ENCODE peak calls at places on chromosomes 16 and 17, in six cellular contexts. X is heart left ventricle, M is fibroblast of lung, Y is pancreas, I is stomach, Z is heart right ventricle. D is an unnamed sample.

GRCh38 chr17:1793447-1793806 is 31.6 kb downstream of the SERPINF1 start:
- DNase-seq in Y (no peak), I (no peak), Z (no peak), X (no peak), M (no peak), D (no peak)

GRCh38 chr17:35432176-35433074 is at the start of gene SLFN12:
- DNase-seq in I (peak), Z (peak), M (peak), Y (no peak), X (no peak), D (no peak)

GRCh38 chr16:18800674-18801196 is 614 bp downstream of the ARL6IP1 start:
- DNase-seq in M (no peak), X (no peak), Y (no peak), Z (no peak), I (no peak), D (no peak)

GRCh38 chr17:56821847-56822534 is 11.7 kb downstream of the C17orf67 start:
- DNase-seq in M (no peak), I (no peak), Y (no peak), X (no peak), Z (no peak), D (no peak)

GRCh38 chr17:77749316-77749715 is 209.2 kb upstream of the TNRC6C start:
- DNase-seq in M (no peak), Z (no peak), X (no peak), Y (no peak), I (no peak), D (no peak)

GRCh38 chr16:64718481-64718880 is 403.4 kb downstream of the CDH11 start:
- DNase-seq in X (no peak), I (no peak), Z (no peak), M (no peak), Y (no peak), D (no peak)

GRCh38 chr16:88338111-88338510 is 44.6 kb upstream of the ZNF469 start:
- DNase-seq in M (no peak), Y (peak), I (no peak), X (peak), Z (no peak), D (no peak)

GRCh38 chr17:34654276-34654675 is 74.9 kb downstream of the TMEM132E start:
- DNase-seq in I (no peak), Z (no peak), X (no peak), Y (no peak), M (no peak), D (no peak)

GRCh38 chr16:81204794-81205680 is 33.5 kb upstream of the BCO1 start:
- DNase-seq in M (peak), I (peak), Z (peak), X (no peak), Y (no peak), D (no peak)

GRCh38 chr17:6755731-6756184 is at the start of gene XAF1:
- DNase-seq in M (peak), X (peak), Y (no peak), Z (peak), I (peak), D (no peak)

GRCh38 chr16:29900888-29901606 is 759 bp downstream of the ASPHD1 start:
- DNase-seq in X (no peak), Y (peak), I (peak), M (no peak), Z (no peak), D (no peak)

GRCh38 chr17:8192070-8192815 is 2.3 kb upstream of the BORCS6 start:
- DNase-seq in I (peak), X (no peak), Z (peak), Y (peak), M (peak), D (no peak)

GRCh38 chr16:81629032-81629802 is 149.9 kb upstream of the PLCG2 start:
- DNase-seq in Z (no peak), X (peak), M (no peak), I (no peak), Y (no peak), D (no peak)

GRCh38 chr16:82476786-82477185 is 150.0 kb upstream of the CDH13 start:
- DNase-seq in I (no peak), X (no peak), Z (no peak), Y (no peak), M (no peak), D (no peak)

GRCh38 chr16:4945560-4946502 is 8.9 kb upstream of the PPL start:
- DNase-seq in X (no peak), I (no peak), Y (peak), M (peak), Z (no peak), D (no peak)

GRCh38 chr17:67546578-67547527 is 169.8 kb downstream of the PITPNC1 start:
- DNase-seq in Z (peak), I (peak), M (peak), X (peak), Y (peak), D (no peak)

GRCh38 chr17:80006339-80006720 is 29.3 kb downstream of the TBC1D16 start:
- DNase-seq in X (no peak), Z (no peak), Y (peak), I (no peak), M (no peak), D (no peak)

GRCh38 chr16:68369697-68370096 is 58.9 kb downstream of the PRMT7 start:
- DNase-seq in Y (peak), Z (no peak), I (no peak), X (peak), M (no peak), D (no peak)

GRCh38 chr17:77635176-77635575 is 323.3 kb upstream of the TNRC6C start:
- DNase-seq in Z (no peak), I (no peak), M (no peak), Y (no peak), X (no peak), D (no peak)

GRCh38 chr17:41814195-41814594 is 1.4 kb downstream of the FKBP10 start:
- DNase-seq in Z (no peak), M (peak), X (no peak), Y (no peak), I (no peak), D (no peak)

GRCh38 chr17:72060084-72060483 is 60.7 kb upstream of the SOX9 start:
- DNase-seq in M (no peak), Z (no peak), Y (no peak), I (no peak), X (no peak), D (no peak)

GRCh38 chr17:61574542-61575351 is 16.3 kb downstream of the NACA2 start:
- DNase-seq in M (peak), Z (no peak), X (no peak), I (no peak), Y (no peak), D (peak)

GRCh38 chr16:66481081-66481942 is 54.2 kb downstream of the BEAN1 start:
- DNase-seq in M (no peak), Z (peak), X (no peak), Y (no peak), I (no peak), D (no peak)

GRCh38 chr17:27622914-27623313 is 8.1 kb upstream of the LGALS9 start:
- DNase-seq in Z (no peak), X (no peak), I (no peak), M (no peak), Y (no peak), D (no peak)

GRCh38 chr17:74527081-74527480 is 4.2 kb downstream of the CD300LB start:
- DNase-seq in X (no peak), I (no peak), Y (no peak), M (no peak), Z (no peak), D (no peak)

GRCh38 chr16:63684702-63685101 is 1437.2 kb downstream of the CDH11 start:
- DNase-seq in M (no peak), X (no peak), Z (no peak), Y (no peak), I (no peak), D (no peak)

GRCh38 chr17:7972131-7972785 is 30.2 kb upstream of the GUCY2D start:
- DNase-seq in Z (no peak), I (no peak), X (no peak), M (peak), Y (no peak), D (no peak)

GRCh38 chr17:18009609-18010420 is 29.2 kb downstream of the ATPAF2 start:
- DNase-seq in I (no peak), Y (no peak), Z (peak), X (no peak), M (no peak), D (no peak)

GRCh38 chr17:72315514-72315913 is 194.7 kb downstream of the SOX9 start:
- DNase-seq in Z (no peak), Y (no peak), I (no peak), X (no peak), M (no peak), D (no peak)

GRCh38 chr16:71882505-71883192 is 1.3 kb downstream of the ZNF821 start:
- DNase-seq in Y (no peak), Z (peak), I (peak), M (peak), X (no peak), D (peak)

GRCh38 chr17:68048996-68049395 is 13.5 kb downstream of the KPNA2 start:
- DNase-seq in I (no peak), M (no peak), Z (no peak), X (no peak), Y (no peak), D (no peak)

DNA sequence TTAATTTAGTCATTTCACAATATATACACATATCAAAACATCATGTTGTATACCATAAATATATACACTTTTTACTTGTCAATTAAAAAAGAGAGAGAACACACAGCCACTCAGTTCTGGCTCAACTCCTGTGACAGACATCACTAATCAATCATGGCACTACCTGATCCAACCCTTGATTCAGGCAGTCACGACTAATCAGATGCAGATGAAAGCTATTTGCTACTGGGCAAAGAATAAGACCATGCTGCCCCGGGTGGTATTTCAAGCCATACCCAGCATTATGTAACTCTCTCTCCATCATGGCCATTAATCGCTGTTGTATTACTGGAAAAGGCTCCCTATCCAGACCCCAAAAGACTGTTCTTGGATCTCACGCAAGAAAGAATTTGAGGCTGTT is 345.7 kb downstream of the HAPSTR1 start:
- DNase-seq in M (no peak), X (no peak), I (no peak), Y (no peak), Z (no peak), D (peak)
- H3K4me3 ChIP-seq in M (no peak), X (no peak), I (no peak), Y (no peak), Z (no peak), D (peak)

GRCh38 chr17:38395090-38395489 is 33.2 kb upstream of the ARHGAP23 start:
- DNase-seq in I (no peak), Z (no peak), M (no peak), X (no peak), Y (no peak), D (no peak)
- TF ChIP-seq CTCF in I (no peak), Z (no peak), M (no peak), X (no peak), Y (no peak), D (no peak)

GRCh38 chr17:78819402-78819801 is 21.2 kb downstream of the USP36 start:
- DNase-seq in M (no peak), Z (no peak), Y (no peak), X (no peak), I (no peak), D (no peak)

GRCh38 chr17:78822552-78822951 is 18.1 kb downstream of the USP36 start:
- DNase-seq in Y (no peak), X (no peak), M (peak), Z (no peak), I (no peak), D (no peak)

GRCh38 chr17:78820122-78820792 is 20.4 kb downstream of the USP36 start:
- DNase-seq in M (no peak), I (no peak), X (no peak), Y (no peak), Z (no peak), D (no peak)

GRCh38 chr17:78821961-78822360 is 18.7 kb downstream of the USP36 start:
- DNase-seq in X (no peak), Y (no peak), M (peak), Z (no peak), I (no peak), D (no peak)

GRCh38 chr17:78820841-78821240 is 19.8 kb downstream of the USP36 start:
- DNase-seq in M (no peak), I (no peak), Z (no peak), X (no peak), Y (no peak), D (no peak)
- H3K4me3 ChIP-seq in M (no peak), I (no peak), Z (no peak), X (no peak), Y (no peak), D (no peak)

GRCh38 chr17:3905017-3905486 is 11.2 kb downstream of the P2RX1 start:
- DNase-seq in I (peak), X (no peak), Y (peak), Z (no peak), M (no peak), D (no peak)

GRCh38 chr17:3910420-3911270 is 5.6 kb downstream of the P2RX1 start:
- DNase-seq in Y (no peak), I (no peak), M (no peak), Z (no peak), X (no peak), D (no peak)

GRCh38 chr17:3909257-3909656 is 7.0 kb downstream of the P2RX1 start:
- DNase-seq in M (no peak), I (no peak), Z (no peak), Y (no peak), X (no peak), D (no peak)

GRCh38 chr17:3906881-3907280 is 9.4 kb downstream of the P2RX1 start:
- DNase-seq in M (no peak), X (no peak), I (no peak), Y (no peak), Z (no peak), D (no peak)

DNA sequence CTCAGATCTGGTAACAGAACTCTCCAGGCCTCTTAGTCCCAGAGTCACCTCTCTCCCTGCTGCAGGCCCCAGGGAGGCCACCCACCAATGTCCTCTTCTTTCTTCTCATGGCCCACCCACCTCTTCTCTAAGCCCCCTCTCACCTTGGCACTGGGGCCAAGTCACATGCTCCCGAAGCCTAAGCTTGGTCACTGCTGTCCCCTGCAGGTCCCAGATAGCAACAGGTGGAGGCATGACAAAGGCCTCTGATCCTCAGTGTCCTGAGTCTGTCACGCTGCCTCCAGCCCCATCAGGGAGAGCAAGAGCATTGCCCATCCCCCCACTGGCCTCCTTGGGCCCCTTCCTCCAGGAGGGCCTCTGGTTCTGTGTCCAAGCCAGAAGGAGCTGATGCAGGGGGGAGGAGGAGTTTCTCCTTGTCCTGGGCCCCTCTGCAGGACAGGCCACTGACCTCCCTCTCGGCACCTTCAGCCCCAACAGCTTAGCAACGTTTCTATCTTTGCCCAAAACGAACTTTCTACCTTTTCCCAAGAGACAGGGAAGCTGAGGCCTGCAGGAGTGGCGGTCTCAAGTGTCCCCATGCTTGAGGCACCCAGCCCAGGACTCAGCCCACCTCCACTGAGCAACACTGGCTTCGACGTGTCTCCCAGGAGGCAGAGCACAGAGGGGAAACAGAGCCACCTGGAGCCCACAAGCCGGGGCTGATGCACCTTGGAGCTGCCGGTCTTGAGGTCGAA is 8.6 kb downstream of the P2RX1 start:
- DNase-seq in I (no peak), X (no peak), Z (no peak), M (no peak), Y (no peak), D (no peak)
- TF ChIP-seq CTCF in I (peak), X (peak), Z (peak), M (no peak), Y (no peak), D (peak)

GRCh38 chr17:38898812-38899348 is 26.5 kb upstream of the LASP1NB start:
- DNase-seq in M (no peak), Z (no peak), X (peak), Y (no peak), I (peak), D (no peak)
- H3K4me3 ChIP-seq in M (no peak), Z (peak), X (no peak), Y (no peak), I (peak), D (no peak)

GRCh38 chr17:21096874-21097273 is 29.9 kb upstream of the DHRS7B start:
- DNase-seq in I (no peak), Z (no peak), Y (no peak), M (no peak), X (no peak), D (no peak)

GRCh38 chr17:21098934-21099687 is 27.7 kb upstream of the DHRS7B start:
- DNase-seq in I (peak), Y (no peak), Z (peak), M (peak), X (peak), D (peak)

GRCh38 chr17:21090889-21091618 is 35.7 kb upstream of the DHRS7B start:
- DNase-seq in Z (no peak), X (no peak), M (peak), I (no peak), Y (no peak), D (no peak)

GRCh38 chr17:21094298-21094704 is 32.5 kb upstream of the DHRS7B start:
- DNase-seq in X (no peak), Y (no peak), Z (no peak), M (no peak), I (no peak), D (no peak)

GRCh38 chr17:21095735-21096134 is 31.0 kb upstream of the DHRS7B start:
- DNase-seq in Y (no peak), M (no peak), I (no peak), X (no peak), Z (no peak), D (no peak)
- TF ChIP-seq CTCF in Y (no peak), M (no peak), I (no peak), X (no peak), Z (no peak), D (no peak)

DNA sequence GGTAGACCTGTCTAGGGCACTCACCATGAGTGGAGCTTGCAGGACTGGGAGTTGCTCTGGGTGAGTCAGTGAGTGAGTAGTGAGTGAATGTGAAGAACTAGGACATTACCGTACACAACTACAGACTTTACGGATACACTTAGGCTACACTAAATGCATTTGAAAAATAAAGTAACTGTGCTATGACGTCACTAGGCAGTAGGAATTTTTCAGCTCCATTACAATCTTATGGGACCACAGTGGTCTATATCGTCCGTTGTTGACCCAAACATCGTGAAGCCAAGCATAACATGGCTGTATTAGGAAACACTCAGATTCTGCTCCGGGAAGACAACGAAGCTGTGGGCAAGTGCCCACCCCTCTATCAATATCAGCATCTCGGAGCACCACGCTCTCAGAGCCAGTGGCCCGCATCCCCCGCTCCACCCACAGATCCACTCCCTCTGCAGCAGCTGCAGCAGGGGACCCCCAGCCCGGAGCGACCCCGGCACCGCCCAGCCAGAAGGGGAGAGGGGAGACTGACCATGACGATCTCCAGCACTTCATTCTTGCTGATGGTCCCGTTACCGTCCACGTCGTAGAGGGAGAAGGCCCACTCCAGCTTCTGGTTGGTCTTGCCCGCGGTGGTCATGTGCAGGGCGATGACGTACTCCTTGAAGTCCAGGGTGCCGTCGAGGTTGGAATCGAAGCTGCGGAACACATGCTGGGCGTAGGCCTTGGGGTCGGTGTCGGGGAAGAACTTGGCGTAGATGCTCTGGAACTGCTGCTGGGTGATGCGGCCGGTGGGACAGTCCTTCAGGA is 594 bp downstream of the RCVRN start:
- DNase-seq in M (no peak), Z (no peak), X (no peak), I (no peak), Y (no peak), D (no peak)
- H3K4me3 ChIP-seq in M (no peak), Z (no peak), X (no peak), I (no peak), Y (no peak), D (no peak)

GRCh38 chr16:75491876-75492275 is 3.4 kb downstream of the CHST6 start:
- DNase-seq in I (no peak), Z (no peak), M (no peak), Y (no peak), X (no peak), D (peak)
- TF ChIP-seq CTCF in I (no peak), Z (no peak), M (no peak), Y (no peak), X (no peak), D (peak)